ENCODE peak calls at places on chromosome 7, in five cellular contexts. B is activated CD4-positive, CD25-positive, alpha-beta regulatory T cell treated with anti-CD3 and anti-CD28 coated beads, Interleukin-2, amount 50 U/mL, for 16 hours; H is ovary; Z is nephron progenitor cell; J is left kidney. I is an unnamed sample.

GRCh38 chr7:124701955-124702354 is 63.6 kb downstream of the GPR37 start:
- DNase-seq in B (no peak), H (no peak), Z (no peak), J (no peak), I (no peak)

GRCh38 chr7:151428393-151429231 is 11.3 kb downstream of the CRYGN start:
- DNase-seq in B (no peak), H (peak; percentile 72), Z (peak; percentile 74), J (peak; percentile 98), I (no peak)

GRCh38 chr7:49706106-49706505 is 67.3 kb upstream of the VWC2 start:
- DNase-seq in B (no peak), H (no peak), Z (no peak), J (no peak), I (no peak)

GRCh38 chr7:74269757-74270277 is 15.6 kb upstream of the RFC2 start:
- DNase-seq in B (peak; percentile 21), H (peak; percentile 68), Z (peak; percentile 56), J (peak; percentile 95), I (peak; percentile 75)

GRCh38 chr7:28466341-28466740 is 54.0 kb downstream of the CREB5 start:
- DNase-seq in B (no peak), H (no peak), Z (no peak), J (no peak), I (no peak)

GRCh38 chr7:157875230-157876179 is 538.7 kb downstream of the DNAJB6 start:
- DNase-seq in B (peak; percentile 20), H (no peak), Z (peak; percentile 72), J (peak; percentile 66), I (peak; percentile 35)

GRCh38 chr7:84188811-84189405 is 5.7 kb downstream of the SEMA3A start:
- DNase-seq in B (no peak), H (no peak), Z (no peak), J (peak; percentile 45), I (no peak)

GRCh38 chr7:13327669-13328068 is 640.2 kb downstream of the ARL4A start:
- DNase-seq in B (no peak), H (no peak), Z (no peak), J (no peak), I (no peak)

GRCh38 chr7:148695953-148696352 is 2.8 kb upstream of the CUL1 start:
- DNase-seq in B (no peak), H (no peak), Z (no peak), J (no peak), I (no peak)

GRCh38 chr7:16411391-16411790 is 9.9 kb downstream of the CRPPA start:
- DNase-seq in B (no peak), H (no peak), Z (no peak), J (no peak), I (no peak)

GRCh38 chr7:158023563-158024350 is 563.9 kb downstream of the PTPRN2 start:
- DNase-seq in B (no peak), H (no peak), Z (no peak), J (peak; percentile 7), I (no peak)

GRCh38 chr7:144672869-144673268 is 163.0 kb downstream of the TPK1 start:
- DNase-seq in B (no peak), H (no peak), Z (no peak), J (no peak), I (no peak)

GRCh38 chr7:96837583-96837982 is 127.9 kb upstream of the SEM1 start:
- DNase-seq in B (no peak), H (no peak), Z (no peak), J (no peak), I (no peak)

GRCh38 chr7:147999962-148000361 is 590.6 kb upstream of the C7orf33 start:
- DNase-seq in B (no peak), H (no peak), Z (no peak), J (no peak), I (no peak)

GRCh38 chr7:129924602-129925001 is 28.2 kb downstream of the UBE2H start:
- DNase-seq in B (no peak), H (no peak), Z (no peak), J (no peak), I (no peak)

GRCh38 chr7:128000048-128000447 is 31.2 kb downstream of the LRRC4 start:
- DNase-seq in B (no peak), H (no peak), Z (no peak), J (no peak), I (no peak)

GRCh38 chr7:151012031-151012692 is 12.1 kb downstream of the ATG9B start:
- DNase-seq in B (no peak), H (no peak), Z (no peak), J (no peak), I (no peak)

GRCh38 chr7:30778246-30779025 is 7.2 kb downstream of the MINDY4 start:
- DNase-seq in B (no peak), H (no peak), Z (no peak), J (no peak), I (no peak)

GRCh38 chr7:42972703-42973500 is 40.7 kb downstream of the MRPL32 start:
- DNase-seq in B (no peak), H (peak; percentile 73), Z (peak; percentile 6), J (peak; percentile 82), I (no peak)

I was measured in D721Med.